ENCODE peak calls at places on chromosome 2, in seven cellular contexts. E, S, K, Z, F, O and H are unnamed samples.
A peak's percentile ranks its signal among the peaks of the same experiment; 100 is the strongest.

GRCh38 chr2:201983174-201983573 is 50.5 kb upstream of the FZD7 start:
- DNase-seq in E (no peak), S (no peak), K (no peak), Z (no peak), F (no peak), O (no peak), H (no peak)

GRCh38 chr2:48829036-48829435 is 73.5 kb upstream of the LHCGR start:
- DNase-seq in E (no peak), S (no peak), K (no peak), Z (no peak), F (no peak), O (no peak), H (no peak)

GRCh38 chr2:164065038-164065437 is 329.2 kb upstream of the FIGN start:
- DNase-seq in E (no peak), S (no peak), K (no peak), Z (no peak), F (no peak), O (no peak), H (no peak)

GRCh38 chr2:62313433-62314227 is 117.7 kb downstream of the B3GNT2 start:
- DNase-seq in E (no peak), S (no peak), K (no peak), Z (no peak), F (no peak), O (no peak), H (no peak)

GRCh38 chr2:47088371-47089082 is 66.6 kb downstream of the STPG4 start:
- DNase-seq in E (no peak), S (no peak), K (peak; percentile 59), Z (peak; percentile 43), F (no peak), O (no peak), H (no peak)

GRCh38 chr2:120729410-120730052 is 6.1 kb upstream of the GLI2 start:
- DNase-seq in E (no peak), S (no peak), K (peak; percentile 87), Z (no peak), F (no peak), O (peak; percentile 64), H (peak; percentile 75)

GRCh38 chr2:231720971-231721640 is 12.8 kb downstream of the PTMA start:
- DNase-seq in E (no peak), S (no peak), K (no peak), Z (no peak), F (no peak), O (no peak), H (no peak)

GRCh38 chr2:191635333-191636234 is 42.4 kb upstream of the NABP1 start:
- DNase-seq in E (no peak), S (no peak), K (peak; percentile 83), Z (no peak), F (no peak), O (peak; percentile 92), H (peak; percentile 97)

GRCh38 chr2:65943099-65943786 is 491.7 kb upstream of the MEIS1 start:
- DNase-seq in E (no peak), S (no peak), K (no peak), Z (no peak), F (no peak), O (no peak), H (no peak)

GRCh38 chr2:200483729-200484198 is 26.1 kb downstream of the KCTD18 start:
- DNase-seq in E (no peak), S (peak; percentile 24), K (peak; percentile 27), Z (peak; percentile 88), F (no peak), O (peak; percentile 18), H (peak; percentile 55)

GRCh38 chr2:134845719-134846118 is 7.3 kb downstream of the ACMSD start:
- DNase-seq in E (no peak), S (no peak), K (peak; percentile 49), Z (no peak), F (no peak), O (peak; percentile 86), H (peak; percentile 96)

GRCh38 chr2:239807568-239807967 is 217.6 kb downstream of the NDUFA10 start:
- DNase-seq in E (no peak), S (no peak), K (no peak), Z (no peak), F (no peak), O (no peak), H (no peak)

GRCh38 chr2:104849618-104850097 is 4.3 kb upstream of the POU3F3 start:
- DNase-seq in E (no peak), S (peak; percentile 65), K (peak; percentile 59), Z (peak; percentile 89), F (peak; percentile 69), O (peak; percentile 33), H (peak; percentile 84)

GRCh38 chr2:72973566-72974435 is 56.5 kb downstream of the EMX1 start:
- DNase-seq in E (peak; percentile 13), S (no peak), K (peak; percentile 55), Z (peak; percentile 94), F (no peak), O (peak; percentile 27), H (peak; percentile 72)

GRCh38 chr2:238511614-238511950 is 84.9 kb downstream of the ASB1 start:
- DNase-seq in E (no peak), S (no peak), K (no peak), Z (no peak), F (no peak), O (no peak), H (no peak)

GRCh38 chr2:97645700-97646629 is at the start of gene COX5B:
- DNase-seq in E (peak; percentile 100), S (peak; percentile 99), K (peak; percentile 94), Z (peak; percentile 99), F (peak; percentile 96), O (peak; percentile 89), H (peak; percentile 99)